ENCODE peak calls at places on chromosomes 7 and 10, in nine cellular contexts. One of them, this sample, is unnamed.

GRCh38 chr7:105958037-105958436 is 5.0 kb upstream of the CDHR3 start:
- DNase-seq in HL-60: no peak
- DNase-seq in suprapubic skin: no peak
- DNase-seq in SK-N-SH: no peak
- DNase-seq in spleen: no peak
- DNase-seq in endothelial cell of umbilical vein: no peak
- DNase-seq in stomach: no peak
- DNase-seq in HCT116: no peak
- DNase-seq in upper lobe of left lung: no peak
- DNase-seq in this sample: no peak

GRCh38 chr10:486668-487067 is 202.8 kb downstream of the DIP2C start:
- DNase-seq in endothelial cell of umbilical vein: no peak
- DNase-seq in upper lobe of left lung: no peak
- DNase-seq in HCT116: no peak
- DNase-seq in stomach: peak
- DNase-seq in suprapubic skin: peak
- DNase-seq in spleen: peak
- DNase-seq in SK-N-SH: no peak
- DNase-seq in HL-60: no peak
- DNase-seq in this sample: no peak

GRCh38 chr7:38169862-38170261 is 8.2 kb upstream of the STARD3NL start:
- DNase-seq in upper lobe of left lung: no peak
- DNase-seq in endothelial cell of umbilical vein: peak
- DNase-seq in HCT116: no peak
- DNase-seq in stomach: no peak
- DNase-seq in SK-N-SH: no peak
- DNase-seq in spleen: no peak
- DNase-seq in HL-60: peak
- DNase-seq in suprapubic skin: no peak
- DNase-seq in this sample: no peak

GRCh38 chr10:60962946-60963345 is 19.0 kb upstream of the RHOBTB1 start:
- DNase-seq in spleen: no peak
- DNase-seq in HCT116: no peak
- DNase-seq in endothelial cell of umbilical vein: no peak
- DNase-seq in stomach: no peak
- DNase-seq in HL-60: no peak
- DNase-seq in upper lobe of left lung: no peak
- DNase-seq in SK-N-SH: no peak
- DNase-seq in suprapubic skin: no peak
- DNase-seq in this sample: no peak

GRCh38 chr7:391961-392524 is 102.1 kb downstream of the FOXL3 start:
- DNase-seq in SK-N-SH: peak
- DNase-seq in HL-60: no peak
- DNase-seq in spleen: peak
- DNase-seq in endothelial cell of umbilical vein: no peak
- DNase-seq in upper lobe of left lung: peak
- DNase-seq in suprapubic skin: peak
- DNase-seq in HCT116: no peak
- DNase-seq in stomach: peak
- DNase-seq in this sample: no peak

GRCh38 chr10:95247200-95247880 is 43.5 kb downstream of the PDLIM1 start:
- DNase-seq in suprapubic skin: no peak
- DNase-seq in endothelial cell of umbilical vein: no peak
- DNase-seq in stomach: no peak
- DNase-seq in upper lobe of left lung: no peak
- DNase-seq in spleen: no peak
- DNase-seq in SK-N-SH: no peak
- DNase-seq in HL-60: no peak
- DNase-seq in HCT116: no peak
- DNase-seq in this sample: peak

GRCh38 chr10:26355241-26355640 is 82.9 kb upstream of the APBB1IP start:
- DNase-seq in HCT116: no peak
- DNase-seq in upper lobe of left lung: no peak
- DNase-seq in SK-N-SH: no peak
- DNase-seq in stomach: no peak
- DNase-seq in endothelial cell of umbilical vein: no peak
- DNase-seq in suprapubic skin: no peak
- DNase-seq in HL-60: no peak
- DNase-seq in spleen: no peak
- DNase-seq in this sample: no peak

GRCh38 chr10:78852856-78853255 is 215.9 kb upstream of the ZMIZ1 start:
- DNase-seq in spleen: no peak
- DNase-seq in HL-60: no peak
- DNase-seq in suprapubic skin: no peak
- DNase-seq in endothelial cell of umbilical vein: peak
- DNase-seq in stomach: peak
- DNase-seq in HCT116: peak
- DNase-seq in SK-N-SH: no peak
- DNase-seq in upper lobe of left lung: no peak
- DNase-seq in this sample: no peak

GRCh38 chr7:1239455-1240295 is 7.0 kb downstream of the UNCX start:
- DNase-seq in HL-60: no peak
- DNase-seq in stomach: no peak
- DNase-seq in suprapubic skin: no peak
- DNase-seq in endothelial cell of umbilical vein: no peak
- DNase-seq in spleen: no peak
- DNase-seq in SK-N-SH: no peak
- DNase-seq in HCT116: no peak
- DNase-seq in upper lobe of left lung: no peak
- DNase-seq in this sample: no peak

GRCh38 chr7:13846386-13846785 is 143.1 kb downstream of the ETV1 start:
- DNase-seq in upper lobe of left lung: no peak
- DNase-seq in SK-N-SH: no peak
- DNase-seq in HL-60: no peak
- DNase-seq in endothelial cell of umbilical vein: no peak
- DNase-seq in HCT116: no peak
- DNase-seq in spleen: no peak
- DNase-seq in stomach: no peak
- DNase-seq in suprapubic skin: no peak
- DNase-seq in this sample: no peak

GRCh38 chr7:39589323-39590111 is 23.3 kb downstream of the YAE1 start:
- DNase-seq in upper lobe of left lung: no peak
- DNase-seq in SK-N-SH: no peak
- DNase-seq in HL-60: peak
- DNase-seq in spleen: no peak
- DNase-seq in endothelial cell of umbilical vein: peak
- DNase-seq in HCT116: peak
- DNase-seq in stomach: no peak
- DNase-seq in suprapubic skin: no peak
- DNase-seq in this sample: no peak

GRCh38 chr10:86446424-86446823 is 75.2 kb downstream of the WAPL start:
- DNase-seq in endothelial cell of umbilical vein: no peak
- DNase-seq in SK-N-SH: no peak
- DNase-seq in HCT116: no peak
- DNase-seq in HL-60: no peak
- DNase-seq in suprapubic skin: no peak
- DNase-seq in spleen: no peak
- DNase-seq in stomach: no peak
- DNase-seq in upper lobe of left lung: no peak
- DNase-seq in this sample: no peak

GRCh38 chr7:151076863-151077704 is 3.5 kb downstream of the FASTK start:
- DNase-seq in upper lobe of left lung: peak
- DNase-seq in SK-N-SH: peak
- DNase-seq in HCT116: no peak
- DNase-seq in spleen: peak
- DNase-seq in HL-60: peak
- DNase-seq in suprapubic skin: no peak
- DNase-seq in endothelial cell of umbilical vein: no peak
- DNase-seq in stomach: peak
- DNase-seq in this sample: no peak

GRCh38 chr7:27316311-27316710 is 73.7 kb downstream of the EVX1 start:
- DNase-seq in spleen: no peak
- DNase-seq in SK-N-SH: no peak
- DNase-seq in stomach: no peak
- DNase-seq in upper lobe of left lung: no peak
- DNase-seq in endothelial cell of umbilical vein: no peak
- DNase-seq in HL-60: no peak
- DNase-seq in suprapubic skin: no peak
- DNase-seq in HCT116: no peak
- DNase-seq in this sample: no peak

GRCh38 chr7:68862736-68863135 is 735.5 kb upstream of the AUTS2 start:
- DNase-seq in stomach: no peak
- DNase-seq in spleen: no peak
- DNase-seq in HL-60: no peak
- DNase-seq in endothelial cell of umbilical vein: no peak
- DNase-seq in suprapubic skin: no peak
- DNase-seq in HCT116: no peak
- DNase-seq in SK-N-SH: no peak
- DNase-seq in upper lobe of left lung: no peak
- DNase-seq in this sample: no peak

GRCh38 chr7:28595779-28596178 is 183.5 kb downstream of the CREB5 start:
- DNase-seq in SK-N-SH: no peak
- DNase-seq in suprapubic skin: no peak
- DNase-seq in endothelial cell of umbilical vein: no peak
- DNase-seq in stomach: no peak
- DNase-seq in HCT116: no peak
- DNase-seq in upper lobe of left lung: no peak
- DNase-seq in spleen: no peak
- DNase-seq in HL-60: no peak
- DNase-seq in this sample: no peak

GRCh38 chr7:79506481-79506880 is 53.0 kb upstream of the MAGI2 start:
- DNase-seq in stomach: no peak
- DNase-seq in spleen: no peak
- DNase-seq in HCT116: no peak
- DNase-seq in SK-N-SH: no peak
- DNase-seq in HL-60: no peak
- DNase-seq in upper lobe of left lung: no peak
- DNase-seq in endothelial cell of umbilical vein: no peak
- DNase-seq in suprapubic skin: no peak
- DNase-seq in this sample: no peak
- H3K27ac ChIP-seq in stomach: no peak
- H3K27ac ChIP-seq in spleen: no peak
- H3K27ac ChIP-seq in HCT116: no peak
- H3K27ac ChIP-seq in SK-N-SH: no peak
- H3K27ac ChIP-seq in HL-60: no peak
- H3K27ac ChIP-seq in upper lobe of left lung: no peak
- H3K27ac ChIP-seq in endothelial cell of umbilical vein: no peak
- H3K27ac ChIP-seq in suprapubic skin: no peak
- H3K27ac ChIP-seq in this sample: no peak

GRCh38 chr7:3065724-3066143 is 22.1 kb upstream of the CARD11 start:
- DNase-seq in HCT116: peak
- DNase-seq in stomach: peak
- DNase-seq in spleen: peak
- DNase-seq in endothelial cell of umbilical vein: no peak
- DNase-seq in HL-60: peak
- DNase-seq in suprapubic skin: no peak
- DNase-seq in upper lobe of left lung: no peak
- DNase-seq in SK-N-SH: peak
- DNase-seq in this sample: no peak
- TF ChIP-seq CTCF in HCT116: peak
- TF ChIP-seq CTCF in stomach: no peak
- TF ChIP-seq CTCF in spleen: peak
- TF ChIP-seq CTCF in endothelial cell of umbilical vein: peak
- TF ChIP-seq CTCF in HL-60: peak
- TF ChIP-seq CTCF in suprapubic skin: no peak
- TF ChIP-seq CTCF in upper lobe of left lung: peak
- TF ChIP-seq CTCF in SK-N-SH: peak
- TF ChIP-seq CTCF in this sample: peak

DNA sequence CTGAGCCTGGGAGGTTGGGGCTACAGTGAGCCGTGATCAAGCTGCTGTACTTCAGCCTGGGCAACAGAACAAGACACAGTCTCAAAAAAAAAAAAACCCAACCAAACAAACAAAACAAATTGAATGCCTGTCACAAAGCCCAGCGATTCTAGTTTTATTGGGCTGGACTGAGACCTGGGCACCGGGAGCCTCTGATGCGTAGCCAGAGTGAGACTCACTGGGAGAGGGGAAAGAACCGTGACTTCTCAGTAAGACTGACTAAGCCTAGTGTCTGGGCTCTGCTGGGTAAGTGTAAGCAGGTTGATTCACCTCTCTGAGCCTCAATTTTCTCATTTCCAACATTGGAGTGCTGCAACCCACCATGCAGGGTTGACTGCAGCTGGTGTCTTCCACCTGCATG is 10.1 kb upstream of the LEP start:
- DNase-seq in spleen: no peak
- DNase-seq in suprapubic skin: no peak
- DNase-seq in HCT116: no peak
- DNase-seq in upper lobe of left lung: no peak
- DNase-seq in HL-60: no peak
- DNase-seq in stomach: no peak
- DNase-seq in SK-N-SH: no peak
- DNase-seq in endothelial cell of umbilical vein: no peak
- DNase-seq in this sample: no peak
- TF ChIP-seq POLR2AphosphoS5 in spleen: no peak
- TF ChIP-seq POLR2AphosphoS5 in suprapubic skin: no peak
- TF ChIP-seq POLR2AphosphoS5 in HCT116: no peak
- TF ChIP-seq POLR2AphosphoS5 in upper lobe of left lung: no peak
- TF ChIP-seq POLR2AphosphoS5 in HL-60: no peak
- TF ChIP-seq POLR2AphosphoS5 in stomach: no peak
- TF ChIP-seq POLR2AphosphoS5 in SK-N-SH: no peak
- TF ChIP-seq POLR2AphosphoS5 in endothelial cell of umbilical vein: no peak
- TF ChIP-seq POLR2AphosphoS5 in this sample: no peak

GRCh38 chr10:77350711-77351119 is 286.9 kb downstream of the KCNMA1 start:
- DNase-seq in spleen: no peak
- DNase-seq in stomach: peak
- DNase-seq in suprapubic skin: no peak
- DNase-seq in HL-60: no peak
- DNase-seq in SK-N-SH: peak
- DNase-seq in endothelial cell of umbilical vein: peak
- DNase-seq in HCT116: peak
- DNase-seq in upper lobe of left lung: no peak
- DNase-seq in this sample: no peak

GRCh38 chr10:77348711-77349110 is 288.9 kb downstream of the KCNMA1 start:
- DNase-seq in spleen: no peak
- DNase-seq in stomach: no peak
- DNase-seq in upper lobe of left lung: no peak
- DNase-seq in endothelial cell of umbilical vein: no peak
- DNase-seq in HCT116: no peak
- DNase-seq in HL-60: no peak
- DNase-seq in SK-N-SH: no peak
- DNase-seq in suprapubic skin: no peak
- DNase-seq in this sample: no peak

GRCh38 chr10:77350134-77350533 is 287.5 kb downstream of the KCNMA1 start:
- DNase-seq in suprapubic skin: no peak
- DNase-seq in HL-60: no peak
- DNase-seq in spleen: no peak
- DNase-seq in HCT116: no peak
- DNase-seq in upper lobe of left lung: no peak
- DNase-seq in stomach: no peak
- DNase-seq in SK-N-SH: no peak
- DNase-seq in endothelial cell of umbilical vein: no peak
- DNase-seq in this sample: no peak

GRCh38 chr10:77348082-77348481 is 289.5 kb downstream of the KCNMA1 start:
- DNase-seq in SK-N-SH: no peak
- DNase-seq in upper lobe of left lung: no peak
- DNase-seq in endothelial cell of umbilical vein: no peak
- DNase-seq in HL-60: no peak
- DNase-seq in stomach: no peak
- DNase-seq in spleen: no peak
- DNase-seq in HCT116: no peak
- DNase-seq in suprapubic skin: no peak
- DNase-seq in this sample: no peak

DNA sequence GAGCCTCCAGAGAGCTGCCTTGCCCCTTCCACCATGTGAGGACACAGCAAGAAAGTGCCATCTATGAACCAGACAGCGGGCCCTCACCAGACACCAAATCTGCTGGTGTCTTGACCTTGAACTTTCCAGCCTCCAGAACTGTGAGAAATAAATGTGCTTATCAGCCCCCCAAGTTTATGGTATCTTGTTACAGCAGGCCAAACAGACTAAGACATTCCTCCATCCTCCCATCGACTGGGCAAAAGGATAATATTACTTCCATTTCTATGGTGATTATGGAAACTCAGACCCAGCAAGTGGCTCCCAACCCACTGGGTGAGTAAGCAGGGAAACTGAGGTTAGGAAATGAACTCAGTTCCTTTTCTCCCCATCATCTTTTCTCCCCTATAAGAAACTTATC is 288.4 kb downstream of the KCNMA1 start:
- DNase-seq in HCT116: no peak
- DNase-seq in upper lobe of left lung: no peak
- DNase-seq in stomach: no peak
- DNase-seq in endothelial cell of umbilical vein: no peak
- DNase-seq in HL-60: no peak
- DNase-seq in spleen: no peak
- DNase-seq in suprapubic skin: no peak
- DNase-seq in SK-N-SH: no peak
- DNase-seq in this sample: no peak
- H3K27ac ChIP-seq in HCT116: no peak
- H3K27ac ChIP-seq in upper lobe of left lung: no peak
- H3K27ac ChIP-seq in stomach: no peak
- H3K27ac ChIP-seq in endothelial cell of umbilical vein: no peak
- H3K27ac ChIP-seq in HL-60: no peak
- H3K27ac ChIP-seq in spleen: no peak
- H3K27ac ChIP-seq in suprapubic skin: no peak
- H3K27ac ChIP-seq in SK-N-SH: peak
- H3K27ac ChIP-seq in this sample: no peak

This sample was measured in esophagus muscularis mucosa.